ENCODE peak calls at places on chromosomes 7 and 10, in ten cellular contexts. V, Y, J, F, U, E, K, G, R and M are unnamed samples.

GRCh38 chr10:100725041-100725440 is 20.3 kb upstream of the PAX2 start:
- DNase-seq in F (no peak), K (no peak), Y (no peak), R (no peak), V (no peak), U (no peak), E (no peak), G (no peak), J (no peak), M (no peak)

GRCh38 chr10:97916586-97916985 is 66.9 kb downstream of the GOLGA7B start:
- DNase-seq in K (no peak), E (no peak), U (no peak), Y (no peak), F (peak), R (no peak), G (no peak), J (no peak), V (no peak), M (no peak)

GRCh38 chr7:22561895-22562593 is 62.1 kb upstream of the STEAP1B start:
- DNase-seq in R (no peak), E (no peak), J (no peak), F (no peak), G (no peak), V (no peak), Y (no peak), K (peak), U (no peak), M (no peak)

GRCh38 chr7:125046767-125047166 is 117.1 kb upstream of the POT1 start:
- DNase-seq in F (no peak), R (no peak), V (no peak), G (no peak), J (no peak), E (no peak), K (no peak), U (no peak), Y (no peak), M (no peak)

GRCh38 chr7:14321947-14322346 is 332.5 kb upstream of the ETV1 start:
- DNase-seq in Y (no peak), U (no peak), K (peak), R (no peak), E (no peak), J (no peak), G (no peak), V (no peak), F (no peak), M (no peak)

GRCh38 chr10:74187237-74187636 is 36.2 kb downstream of the ADK start:
- DNase-seq in Y (no peak), V (no peak), K (no peak), R (no peak), J (no peak), G (no peak), E (no peak), U (no peak), F (no peak), M (no peak)

GRCh38 chr10:100776671-100777070 is 31.3 kb downstream of the PAX2 start:
- DNase-seq in E (no peak), Y (no peak), F (no peak), V (no peak), J (no peak), U (no peak), K (no peak), R (no peak), G (no peak), M (no peak)

GRCh38 chr10:78263521-78263988 is 229.9 kb downstream of the RPS24 start:
- DNase-seq in V (no peak), K (peak), F (no peak), J (no peak), G (no peak), Y (no peak), R (peak), U (no peak), E (no peak), M (no peak)

GRCh38 chr7:55587687-55588378 is 15.5 kb upstream of the VOPP1 start:
- DNase-seq in V (no peak), F (no peak), E (no peak), R (no peak), G (no peak), U (no peak), Y (no peak), K (no peak), J (no peak), M (no peak)

GRCh38 chr10:34954142-34954541 is 136.0 kb downstream of the CUL2 start:
- DNase-seq in E (no peak), F (peak), K (peak), U (no peak), V (no peak), R (no peak), J (no peak), G (no peak), Y (no peak), M (no peak)

GRCh38 chr10:120181154-120181553 is 275.9 kb upstream of the PLPP4 start:
- DNase-seq in U (no peak), J (no peak), R (no peak), E (no peak), K (no peak), V (no peak), F (no peak), G (no peak), Y (no peak), M (no peak)

GRCh38 chr10:120186506-120186905 is 270.5 kb upstream of the PLPP4 start:
- DNase-seq in G (no peak), E (no peak), J (no peak), V (no peak), Y (no peak), U (no peak), K (no peak), F (no peak), R (no peak), M (no peak)

GRCh38 chr10:120183546-120183945 is 273.5 kb upstream of the PLPP4 start:
- DNase-seq in V (no peak), Y (no peak), J (no peak), U (no peak), K (no peak), F (no peak), G (no peak), R (no peak), E (no peak), M (no peak)

GRCh38 chr10:120182431-120182830 is 274.6 kb upstream of the PLPP4 start:
- DNase-seq in V (no peak), G (no peak), Y (no peak), F (no peak), E (no peak), J (no peak), U (no peak), K (no peak), R (no peak), M (no peak)

DNA sequence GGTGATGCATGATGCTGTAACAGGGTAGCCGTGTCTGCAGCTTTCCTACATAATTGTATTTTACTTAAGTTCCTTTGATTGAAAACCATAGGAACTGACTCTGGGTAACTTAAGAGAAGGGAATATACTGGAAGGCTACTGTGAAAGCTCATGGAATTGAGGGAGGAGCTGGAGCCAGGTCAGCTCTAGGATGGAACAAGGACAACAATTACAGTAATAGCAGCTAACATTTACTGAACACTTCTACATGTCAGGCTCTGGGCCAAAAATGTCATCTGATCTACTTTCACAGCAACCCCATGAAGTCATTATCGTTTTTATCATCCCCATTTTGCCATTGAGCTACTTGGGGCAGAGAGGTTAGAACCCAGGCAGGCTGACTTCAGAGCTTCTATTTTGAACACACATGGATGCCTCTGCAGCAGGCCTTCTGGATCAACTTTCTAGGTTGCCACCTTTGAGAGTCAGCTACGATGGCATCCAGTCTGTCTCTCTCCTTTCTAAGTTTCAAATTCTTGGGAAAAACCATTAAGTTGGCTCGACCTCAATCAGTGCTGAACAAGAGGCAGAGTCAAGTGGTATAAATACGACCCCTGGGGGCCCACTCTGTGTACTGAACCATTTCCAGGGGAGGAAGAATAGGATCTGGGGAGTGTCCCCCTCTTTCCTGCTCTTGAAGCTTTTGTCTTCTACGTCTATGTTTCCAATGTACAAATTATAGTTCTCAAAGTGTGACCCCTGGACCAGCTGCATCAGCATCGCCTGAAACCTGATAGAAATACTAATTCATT is 272.3 kb upstream of the PLPP4 start:
- DNase-seq in E (no peak), R (no peak), U (no peak), G (no peak), K (no peak), Y (no peak), V (no peak), J (no peak), F (no peak), M (no peak)
- TF ChIP-seq CTCF in E (no peak), R (no peak), U (peak), G (no peak), K (no peak), Y (no peak), V (no peak), J (peak), F (no peak), M (no peak)

DNA sequence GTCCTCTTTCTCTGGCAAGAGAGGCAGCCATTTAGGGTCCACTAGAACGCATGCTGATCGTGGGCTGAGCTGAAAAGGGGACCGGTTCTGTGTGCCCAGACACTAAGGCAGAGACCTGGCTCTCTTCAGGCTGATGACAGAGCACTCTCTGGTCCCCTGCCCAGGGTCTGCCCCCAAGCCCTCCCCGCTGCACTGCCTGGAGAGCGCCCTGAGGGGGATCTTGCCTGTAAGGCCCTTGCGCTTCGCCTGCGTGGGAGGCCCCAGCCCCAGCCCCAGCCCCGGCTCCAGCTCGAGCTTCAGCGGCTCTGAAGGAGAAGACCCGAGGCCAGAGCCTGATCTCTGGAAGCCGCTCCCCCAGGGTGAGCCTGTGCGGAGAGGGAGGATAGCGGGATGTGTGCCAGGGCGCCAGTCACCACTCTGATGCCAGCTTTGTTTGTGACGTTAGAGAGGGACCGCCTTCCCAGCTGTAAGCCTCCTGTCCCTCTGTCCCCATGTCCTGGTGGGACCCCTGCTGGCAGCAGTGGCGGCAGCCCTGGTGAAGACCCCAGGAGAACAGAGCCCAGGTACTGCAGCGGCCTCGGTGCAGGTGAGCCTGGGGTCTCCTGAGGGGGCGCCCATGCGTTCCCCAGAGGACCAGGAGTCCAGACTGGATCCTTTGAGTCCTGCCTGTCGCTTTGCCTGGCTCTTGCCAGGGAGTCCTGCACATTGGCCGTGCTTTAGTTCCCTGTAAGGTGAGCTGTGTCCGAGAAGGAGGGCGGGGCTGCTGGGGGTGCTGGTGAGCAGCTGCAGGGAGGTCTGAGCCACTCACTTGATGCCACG is 43.2 kb downstream of the ZNF467 start:
- DNase-seq in G (no peak), J (no peak), F (peak), U (no peak), K (no peak), V (no peak), Y (peak), E (no peak), R (peak), M (no peak)
- TF ChIP-seq CTCF in G (no peak), J (no peak), F (no peak), U (no peak), K (no peak), V (no peak), Y (peak), E (no peak), R (peak), M (no peak)

GRCh38 chr7:26093023-26093422 is 59.0 kb upstream of the NFE2L3 start:
- DNase-seq in K (no peak), E (no peak), J (no peak), U (no peak), G (no peak), F (no peak), V (no peak), R (no peak), Y (no peak), M (no peak)
- TF ChIP-seq CTCF in K (no peak), E (no peak), J (no peak), U (no peak), G (no peak), F (no peak), V (no peak), R (no peak), Y (no peak), M (no peak)

GRCh38 chr7:103889451-103889850 is 100.0 kb downstream of the RELN start:
- DNase-seq in F (no peak), U (no peak), G (no peak), V (no peak), K (no peak), E (no peak), J (no peak), Y (no peak), R (no peak), M (no peak)

GRCh38 chr7:103888603-103889153 is 100.8 kb downstream of the RELN start:
- DNase-seq in U (no peak), F (no peak), E (no peak), V (no peak), G (no peak), J (no peak), Y (no peak), K (no peak), R (no peak), M (no peak)

GRCh38 chr7:103887050-103887449 is 102.4 kb downstream of the RELN start:
- DNase-seq in F (no peak), G (no peak), K (no peak), E (no peak), J (no peak), Y (no peak), U (no peak), R (no peak), V (no peak), M (no peak)

DNA sequence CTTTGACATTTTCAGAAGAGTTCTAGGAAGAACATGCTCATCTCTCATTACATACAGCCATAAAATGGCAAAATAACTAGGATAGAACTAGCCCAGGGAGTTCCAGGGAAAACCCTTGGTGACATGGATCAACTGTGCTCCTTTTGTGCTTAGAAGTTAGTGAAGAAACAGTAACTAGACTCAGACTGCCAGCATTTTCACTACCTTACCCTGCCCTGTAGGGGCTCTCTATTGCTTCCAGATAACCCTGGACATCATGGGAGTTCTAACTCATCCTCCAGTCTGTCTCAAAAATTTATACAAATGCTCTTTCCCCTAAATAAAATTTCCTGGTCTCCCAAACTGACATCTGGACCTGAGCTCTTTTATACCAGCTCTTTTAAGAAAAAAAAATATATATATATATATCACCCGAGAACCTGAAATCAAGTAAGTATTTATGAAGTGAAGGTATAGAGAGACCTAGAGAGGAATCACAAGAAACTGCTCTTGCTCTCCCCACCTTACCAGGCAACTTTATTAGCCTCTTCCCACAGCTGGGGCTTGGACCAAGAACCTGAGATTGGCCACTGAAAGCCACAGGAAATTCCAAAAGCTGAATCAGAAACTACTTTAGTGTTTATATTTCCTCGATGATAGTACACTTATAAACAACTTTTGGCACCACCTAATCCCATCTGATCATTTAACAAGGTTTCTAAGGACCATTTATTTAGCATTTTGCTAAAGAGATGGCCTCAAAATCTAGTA is 101.4 kb downstream of the RELN start:
- DNase-seq in K (peak), E (no peak), F (no peak), V (no peak), R (no peak), J (no peak), Y (no peak), G (no peak), U (no peak), M (no peak)
- TF ChIP-seq CTCF in K (no peak), E (no peak), F (no peak), V (no peak), R (no peak), J (no peak), Y (no peak), G (no peak), U (peak), M (no peak)

GRCh38 chr10:26714385-26714784 is 16.9 kb downstream of the PDSS1 start:
- DNase-seq in Y (no peak), J (no peak), G (no peak), R (no peak), K (no peak), F (no peak), V (no peak), U (no peak), E (no peak), M (no peak)

GRCh38 chr10:26723016-26723415 is 25.5 kb downstream of the PDSS1 start:
- DNase-seq in F (no peak), R (no peak), Y (no peak), J (no peak), V (no peak), E (no peak), U (no peak), K (no peak), G (no peak), M (no peak)

GRCh38 chr10:26714816-26715487 is 17.5 kb downstream of the PDSS1 start:
- DNase-seq in R (no peak), Y (no peak), U (no peak), E (no peak), J (no peak), K (no peak), F (no peak), G (no peak), V (no peak), M (no peak)

GRCh38 chr10:26721561-26721960 is 24.1 kb downstream of the PDSS1 start:
- DNase-seq in K (no peak), V (no peak), J (no peak), R (no peak), E (no peak), Y (no peak), U (no peak), G (no peak), F (no peak), M (no peak)

GRCh38 chr10:26717476-26717875 is 20.0 kb downstream of the PDSS1 start:
- DNase-seq in E (no peak), Y (no peak), U (no peak), V (no peak), K (no peak), R (no peak), G (no peak), J (no peak), F (no peak), M (no peak)
- TF ChIP-seq CTCF in E (no peak), Y (no peak), U (no peak), V (no peak), K (no peak), R (no peak), G (no peak), J (no peak), F (no peak), M (no peak)

GRCh38 chr10:45424668-45425404 is 50.8 kb downstream of the ALOX5 start:
- DNase-seq in J (no peak), V (peak), G (no peak), U (no peak), F (no peak), E (no peak), Y (no peak), K (no peak), R (no peak), M (no peak)
- TF ChIP-seq CTCF in J (no peak), V (no peak), G (no peak), U (no peak), F (no peak), E (no peak), Y (no peak), K (no peak), R (no peak), M (no peak)